ENCODE peak calls at places on chromosomes 16 and 17, in six cellular contexts. O is prostate gland, K is A549, V is HCT116, D is tibial nerve, Q is GM12892. I is an unnamed sample.

GRCh38 chr17:64058547-64059115 is 38.2 kb upstream of the ICAM2 start:
- DNase-seq in Q (no peak), D (no peak), K (no peak), V (no peak), O (no peak), I (no peak)

GRCh38 chr17:40458001-40458791 is 14.9 kb downstream of the IGFBP4 start:
- DNase-seq in Q (no peak), O (no peak), D (no peak), K (no peak), V (no peak), I (peak; percentile 63)

GRCh38 chr16:89436362-89436761 is 54.0 kb downstream of the ANKRD11 start:
- DNase-seq in O (no peak), V (no peak), D (no peak), K (no peak), Q (no peak), I (no peak)

GRCh38 chr17:9255838-9256237 is 234.5 kb downstream of the NTN1 start:
- DNase-seq in V (no peak), Q (no peak), O (no peak), D (no peak), K (no peak), I (no peak)

GRCh38 chr17:27552467-27552779 is 78.6 kb upstream of the LGALS9 start:
- DNase-seq in O (no peak), K (peak; percentile 95), V (peak; percentile 56), Q (no peak), D (no peak), I (no peak)

GRCh38 chr17:75125984-75126383 is 5.6 kb downstream of the NT5C start:
- DNase-seq in Q (no peak), K (no peak), V (no peak), D (no peak), O (no peak), I (no peak)

GRCh38 chr16:85490971-85491771 is 122.0 kb upstream of the GSE1 start:
- DNase-seq in K (peak; percentile 63), V (peak; percentile 31), Q (peak; percentile 72), O (no peak), D (no peak), I (no peak)

GRCh38 chr17:3710951-3711383 is 12.7 kb upstream of the HASPIN start:
- DNase-seq in D (no peak), Q (peak; percentile 72), V (no peak), O (no peak), K (no peak), I (no peak)

GRCh38 chr17:4583796-4584124 is 569 bp upstream of the SMTNL2 start:
- DNase-seq in D (no peak), O (no peak), Q (no peak), K (peak; percentile 94), V (peak; percentile 31), I (no peak)

GRCh38 chr17:29292071-29292991 is 1.6 kb downstream of the NUFIP2 start:
- DNase-seq in Q (peak; percentile 34), K (peak; percentile 45), O (peak; percentile 66), D (peak; percentile 63), V (no peak), I (peak; percentile 78)
- TF ChIP-seq POLR2A in Q (no peak), K (no peak), O (no peak), D (peak; percentile 16), V (no peak), I (no peak)

GRCh38 chr17:78674156-78674555 is 97.0 kb upstream of the DNAH17 start:
- DNase-seq in D (no peak), V (no peak), Q (no peak), O (peak; percentile 29), K (no peak), I (no peak)

GRCh38 chr17:78675836-78676235 is 98.6 kb upstream of the DNAH17 start:
- DNase-seq in K (no peak), O (no peak), D (no peak), V (no peak), Q (no peak), I (no peak)

GRCh38 chr17:78674595-78675315 is 97.6 kb upstream of the DNAH17 start:
- DNase-seq in D (no peak), K (no peak), V (no peak), O (no peak), Q (no peak), I (no peak)

GRCh38 chr17:78676415-78677302 is 99.5 kb upstream of the DNAH17 start:
- DNase-seq in Q (no peak), V (no peak), K (no peak), D (no peak), O (no peak), I (no peak)

DNA sequence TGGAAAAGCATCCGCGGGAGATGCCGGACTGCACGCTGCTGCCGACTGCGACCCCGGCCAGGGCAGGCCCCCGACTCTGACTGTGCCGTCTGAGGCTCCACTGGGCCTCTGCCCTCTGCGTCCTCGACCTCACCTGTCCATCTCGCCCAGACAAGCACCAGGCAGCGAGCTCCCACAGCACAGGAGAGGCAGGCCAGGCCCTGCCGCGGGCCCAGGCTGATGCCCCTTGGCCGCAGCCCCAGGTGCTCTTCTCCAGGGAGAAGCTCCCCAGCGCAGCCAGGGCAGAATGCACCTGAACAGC is 98.1 kb upstream of the DNAH17 start:
- DNase-seq in K (no peak), D (no peak), Q (no peak), O (no peak), V (no peak), I (no peak)
- TF ChIP-seq POLR2A in K (no peak), D (no peak), Q (peak; percentile 53), O (no peak), V (no peak), I (no peak)

GRCh38 chr17:50495918-50496317 is 12.3 kb upstream of the MYCBPAP start:
- DNase-seq in O (no peak), D (no peak), K (no peak), V (no peak), Q (no peak), I (no peak)
- TF ChIP-seq POLR2A in O (no peak), D (no peak), K (no peak), V (no peak), Q (no peak), I (no peak)

GRCh38 chr17:41966453-41967140 is at the start of gene CNP:
- DNase-seq in Q (peak; percentile 95), D (peak; percentile 85), K (peak; percentile 95), V (peak; percentile 73), O (peak; percentile 88), I (peak; percentile 92)
- TF ChIP-seq POLR2A in Q (peak; percentile 69), D (peak; percentile 20), K (peak; percentile 84), V (peak; percentile 79), O (peak; percentile 93), I (peak; percentile 73)

I was measured in uterus.